ENCODE peak calls at places on chromosomes 11 and 22, in seven cellular contexts. H is heart left ventricle, P is cardiac muscle cell, W is PC-3, J is endodermal cell, B is hepatocyte, M is progenitor cell of endocrine pancreas. Y is an unnamed sample.

GRCh38 chr22:47292546-47293320 is 530.3 kb downstream of the TBC1D22A start:
- DNase-seq in H (peak; percentile 8), P (peak; percentile 10), W (no peak), J (no peak), B (no peak), M (no peak), Y (peak; percentile 3)

GRCh38 chr22:47043835-47044721 is 281.6 kb downstream of the TBC1D22A start:
- DNase-seq in H (no peak), P (peak; percentile 28), W (no peak), J (peak; percentile 83), B (peak; percentile 30), M (no peak), Y (peak; percentile 91)

GRCh38 chr11:7490054-7490453 is 4.7 kb downstream of the OLFML1 start:
- DNase-seq in H (no peak), P (peak; percentile 67), W (peak; percentile 60), J (no peak), B (no peak), M (no peak), Y (no peak)

GRCh38 chr11:73143126-73143838 is 1.2 kb upstream of the FCHSD2 start:
- DNase-seq in H (no peak), P (peak; percentile 49), W (no peak), J (no peak), B (peak; percentile 71), M (no peak), Y (peak; percentile 56)

GRCh38 chr11:27443746-27444465 is 28.7 kb downstream of the LGR4 start:
- DNase-seq in H (no peak), P (no peak), W (no peak), J (no peak), B (no peak), M (no peak), Y (no peak)

GRCh38 chr11:3086671-3087150 is 29.5 kb upstream of the CARS1 start:
- DNase-seq in H (no peak), P (no peak), W (no peak), J (no peak), B (no peak), M (no peak), Y (no peak)

GRCh38 chr22:27996529-27996925 is 77.5 kb upstream of the PITPNB start:
- DNase-seq in H (no peak), P (no peak), W (no peak), J (no peak), B (no peak), M (no peak), Y (no peak)

GRCh38 chr11:15336016-15336415 is 221.3 kb downstream of the INSC start:
- DNase-seq in H (no peak), P (no peak), W (no peak), J (peak; percentile 70), B (no peak), M (no peak), Y (peak; percentile 53)

GRCh38 chr11:67483901-67484665 is 1.3 kb downstream of the AIP start:
- DNase-seq in H (no peak), P (no peak), W (no peak), J (peak; percentile 48), B (no peak), M (no peak), Y (no peak)

GRCh38 chr11:15223318-15223717 is 108.6 kb downstream of the INSC start:
- DNase-seq in H (no peak), P (no peak), W (no peak), J (no peak), B (no peak), M (no peak), Y (no peak)

GRCh38 chr11:129946256-129946655 is 50.9 kb upstream of the NFRKB start:
- DNase-seq in H (no peak), P (no peak), W (no peak), J (no peak), B (no peak), M (no peak), Y (no peak)

GRCh38 chr22:46049726-46050450 is 72.9 kb upstream of the WNT7B start:
- DNase-seq in H (no peak), P (no peak), W (no peak), J (peak; percentile 35), B (no peak), M (no peak), Y (no peak)

GRCh38 chr11:208177-208916 is 839 bp downstream of the RIC8A start:
- DNase-seq in H (peak; percentile 86), P (peak; percentile 76), W (peak; percentile 76), J (peak; percentile 87), B (peak; percentile 93), M (peak; percentile 46), Y (peak; percentile 80)

GRCh38 chr11:15943418-15944197 is 412.7 kb downstream of the SOX6 start:
- DNase-seq in H (no peak), P (no peak), W (no peak), J (peak; percentile 43), B (no peak), M (no peak), Y (no peak)

GRCh38 chr22:44386386-44387035 is 73.8 kb upstream of the SHISAL1 start:
- DNase-seq in H (no peak), P (no peak), W (no peak), J (peak; percentile 39), B (no peak), M (no peak), Y (no peak)

GRCh38 chr11:9030601-9031000 is 26.8 kb upstream of the NRIP3 start:
- DNase-seq in H (no peak), P (no peak), W (no peak), J (no peak), B (no peak), M (no peak), Y (no peak)

GRCh38 chr11:65204646-65205601 is 23.2 kb downstream of the CAPN1 start:
- DNase-seq in H (peak; percentile 19), P (peak; percentile 53), W (peak; percentile 59), J (peak; percentile 96), B (peak; percentile 58), M (peak; percentile 43), Y (peak; percentile 82)

DNA sequence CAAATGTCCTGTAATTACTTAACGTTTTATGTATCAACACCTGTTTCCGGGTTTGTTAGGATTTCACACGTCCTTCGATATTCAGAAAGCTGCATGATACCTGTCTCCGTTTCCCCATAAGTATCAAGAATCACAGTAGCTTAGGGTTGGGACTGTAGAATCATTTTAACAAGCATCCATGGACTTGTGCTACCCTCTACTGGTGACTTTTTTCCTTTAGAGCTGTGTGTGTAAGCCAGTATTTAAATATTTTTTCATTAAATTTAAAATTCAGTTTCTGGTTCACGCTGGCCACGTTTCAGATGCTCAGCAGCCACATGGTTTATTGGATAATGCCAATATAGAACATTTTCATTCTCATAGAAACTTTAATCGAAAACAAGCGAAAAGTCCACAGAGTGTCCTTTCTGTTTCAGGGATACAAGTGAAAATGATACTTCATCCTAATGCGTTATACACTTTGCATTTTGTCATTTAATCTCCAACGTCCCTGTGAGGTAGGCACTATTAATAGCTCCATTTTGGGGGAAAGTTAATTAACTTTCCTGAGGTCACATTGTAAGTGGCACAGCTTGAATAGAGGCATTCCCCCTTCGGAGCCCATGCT is 61.5 kb upstream of the SLC25A18 start:
- DNase-seq in H (peak; percentile 26), P (peak; percentile 85), W (peak; percentile 73), J (peak; percentile 55), B (peak; percentile 76), M (no peak), Y (peak; percentile 40)
- TF ChIP-seq CTCF in H (peak; percentile 76), P (peak; percentile 63), W (peak; percentile 69), J (peak; percentile 86), B (peak; percentile 89), M (peak; percentile 89), Y (peak; percentile 38)

DNA sequence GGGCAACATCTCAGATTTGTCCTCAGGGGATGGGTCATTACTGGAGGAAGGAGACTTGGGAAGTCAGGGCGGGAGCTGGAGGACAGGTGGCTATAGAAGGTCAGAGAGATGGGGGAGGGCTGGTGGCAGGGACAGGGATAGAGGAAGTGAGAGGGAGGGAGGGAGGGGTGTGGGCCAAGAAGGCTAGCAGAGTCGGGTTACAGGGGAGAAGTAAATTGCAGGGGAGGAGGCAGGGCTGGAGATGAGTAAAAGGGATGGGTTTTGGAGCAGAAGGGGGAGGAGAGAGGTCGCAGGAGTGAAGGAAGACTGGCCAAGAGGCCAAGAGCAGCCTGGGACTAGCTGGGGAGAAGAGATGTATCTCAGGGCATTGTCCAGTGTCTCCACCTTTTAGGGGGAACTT is 33.0 kb downstream of the LRRC10B start:
- DNase-seq in H (no peak), P (peak; percentile 45), W (peak; percentile 78), J (peak; percentile 83), B (no peak), M (no peak), Y (peak; percentile 85)
- TF ChIP-seq CTCF in H (no peak), P (no peak), W (no peak), J (no peak), B (no peak), M (no peak), Y (no peak)

GRCh38 chr11:114587398-114587953 is 8.1 kb downstream of the NXPE4 start:
- DNase-seq in H (no peak), P (no peak), W (no peak), J (no peak), B (no peak), M (no peak), Y (no peak)

GRCh38 chr11:114586797-114587196 is 8.8 kb downstream of the NXPE4 start:
- DNase-seq in H (no peak), P (peak; percentile 21), W (peak; percentile 33), J (peak; percentile 56), B (no peak), M (no peak), Y (no peak)
- TF ChIP-seq CTCF in H (no peak), P (peak; percentile 29), W (peak; percentile 56), J (peak; percentile 58), B (no peak), M (no peak), Y (peak; percentile 21)

DNA sequence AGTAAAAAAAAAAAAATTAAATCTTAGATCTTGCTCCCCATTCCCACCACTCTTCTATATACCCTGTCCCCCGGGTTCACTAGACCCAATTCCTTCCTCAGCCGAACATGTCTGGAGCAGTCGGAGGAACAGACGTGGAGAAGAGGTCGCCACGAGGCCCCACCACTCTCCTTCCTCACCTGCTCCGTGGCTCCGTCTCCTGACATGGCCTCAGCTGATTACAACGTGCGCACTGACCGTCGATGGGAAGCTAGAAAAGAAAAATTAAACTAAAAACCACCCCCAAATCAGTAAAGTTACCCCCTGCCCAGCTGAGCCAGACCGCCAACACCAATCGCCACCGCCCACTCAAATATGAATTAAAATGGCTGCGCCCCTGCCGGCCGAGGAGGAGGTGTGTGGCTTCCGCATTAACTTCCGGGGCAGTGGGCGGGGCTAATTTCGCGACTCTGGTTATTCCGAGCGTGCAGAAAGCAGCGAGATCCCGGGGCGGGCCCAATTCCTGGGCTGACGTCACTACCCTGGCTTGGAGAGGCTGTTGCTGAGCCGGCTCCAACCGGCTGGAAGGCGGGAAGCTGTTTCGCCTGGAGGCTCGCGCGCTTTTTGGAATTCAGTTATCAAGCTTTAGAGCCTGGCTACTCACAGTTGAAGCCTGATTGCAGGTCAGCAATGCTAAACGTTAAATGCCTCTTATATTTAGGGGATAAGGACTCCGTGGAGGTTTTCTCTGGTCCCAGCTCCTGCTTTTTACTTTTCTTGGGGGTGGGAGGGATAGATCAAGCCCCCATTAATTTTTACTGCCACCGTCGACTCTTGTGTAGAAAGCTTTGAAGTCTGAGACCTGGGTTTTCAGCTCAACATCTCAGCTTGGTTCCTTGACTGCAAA is at the start of gene CSTF3:
- DNase-seq in H (peak; percentile 100), P (peak; percentile 99), W (peak; percentile 99), J (peak; percentile 100), B (peak; percentile 100), M (peak; percentile 100), Y (peak; percentile 100)
- TF ChIP-seq CTCF in H (peak; percentile 60), P (peak; percentile 31), W (no peak), J (peak; percentile 72), B (peak; percentile 19), M (peak; percentile 64), Y (peak; percentile 24)

Y was measured in WERI-Rb-1.